ENCODE peak calls at places on chromosome 22, in five cellular contexts. U, O, L, J and I are unnamed samples.

GRCh38 chr22:47290706-47291430 is 528.4 kb downstream of the TBC1D22A start:
- DNase-seq in L (no peak), O (no peak), J (no peak), U (no peak), I (no peak)

GRCh38 chr22:48579035-48579914 is 1248.4 kb downstream of the BRD1 start:
- DNase-seq in J (no peak), L (no peak), U (no peak), O (no peak), I (no peak)

GRCh38 chr22:49349181-49349835 is 478.4 kb downstream of the BRD1 start:
- DNase-seq in J (no peak), U (no peak), L (no peak), O (no peak), I (no peak)

GRCh38 chr22:24521791-24522245 is 26.7 kb downstream of the UPB1 start:
- DNase-seq in U (peak), L (peak), J (peak), O (peak), I (peak)

GRCh38 chr22:39666926-39667325 is 96.4 kb downstream of the CACNA1I start:
- DNase-seq in J (no peak), L (no peak), O (no peak), U (no peak), I (no peak)

GRCh38 chr22:39589880-39590279 is 19.3 kb downstream of the CACNA1I start:
- DNase-seq in O (no peak), L (no peak), J (no peak), U (no peak), I (no peak)

GRCh38 chr22:48896766-48897637 is 930.7 kb downstream of the BRD1 start:
- DNase-seq in U (no peak), J (no peak), L (no peak), O (no peak), I (no peak)

GRCh38 chr22:49632199-49633009 is 195.3 kb downstream of the BRD1 start:
- DNase-seq in O (peak), U (peak), J (peak), L (peak), I (no peak)

GRCh38 chr22:37137903-37138665 is 11.6 kb downstream of the IL2RB start:
- DNase-seq in O (no peak), L (no peak), U (no peak), J (no peak), I (no peak)

GRCh38 chr22:37138879-37139561 is 10.7 kb downstream of the IL2RB start:
- DNase-seq in U (no peak), O (no peak), L (no peak), J (no peak), I (no peak)

GRCh38 chr22:37140686-37141323 is 8.9 kb downstream of the IL2RB start:
- DNase-seq in O (no peak), L (no peak), J (no peak), U (no peak), I (no peak)

GRCh38 chr22:37141476-37141875 is 8.2 kb downstream of the IL2RB start:
- DNase-seq in J (no peak), O (no peak), L (no peak), U (no peak), I (no peak)

GRCh38 chr22:37139762-37140161 is 10.0 kb downstream of the IL2RB start:
- DNase-seq in U (no peak), J (no peak), L (no peak), O (no peak), I (no peak)
- TF ChIP-seq CTCF in U (no peak), J (no peak), L (no peak), O (no peak), I (no peak)

DNA sequence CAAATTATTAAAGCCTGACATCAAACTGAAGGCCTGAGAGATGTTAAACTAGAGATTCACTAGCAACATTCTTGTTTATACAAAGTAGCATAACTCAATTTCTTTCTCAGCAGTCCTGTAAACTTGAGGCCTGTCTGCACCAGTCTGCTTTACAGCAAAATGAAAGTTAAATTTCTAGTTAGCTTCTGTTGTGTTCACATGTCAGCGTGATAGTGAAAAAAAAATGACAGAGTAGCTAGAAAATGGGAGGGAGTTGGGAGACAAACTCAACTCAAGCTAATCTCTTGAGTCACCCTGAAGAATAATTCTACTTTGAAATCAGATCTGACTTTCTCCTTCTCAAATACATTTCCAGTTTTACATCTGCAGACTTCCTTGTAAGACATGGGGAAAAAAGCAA is 6.5 kb downstream of the RBFOX2 start:
- DNase-seq in J (peak), U (no peak), O (peak), L (no peak), I (no peak)
- H3K4me3 ChIP-seq in J (no peak), U (no peak), O (peak), L (no peak), I (no peak)

DNA sequence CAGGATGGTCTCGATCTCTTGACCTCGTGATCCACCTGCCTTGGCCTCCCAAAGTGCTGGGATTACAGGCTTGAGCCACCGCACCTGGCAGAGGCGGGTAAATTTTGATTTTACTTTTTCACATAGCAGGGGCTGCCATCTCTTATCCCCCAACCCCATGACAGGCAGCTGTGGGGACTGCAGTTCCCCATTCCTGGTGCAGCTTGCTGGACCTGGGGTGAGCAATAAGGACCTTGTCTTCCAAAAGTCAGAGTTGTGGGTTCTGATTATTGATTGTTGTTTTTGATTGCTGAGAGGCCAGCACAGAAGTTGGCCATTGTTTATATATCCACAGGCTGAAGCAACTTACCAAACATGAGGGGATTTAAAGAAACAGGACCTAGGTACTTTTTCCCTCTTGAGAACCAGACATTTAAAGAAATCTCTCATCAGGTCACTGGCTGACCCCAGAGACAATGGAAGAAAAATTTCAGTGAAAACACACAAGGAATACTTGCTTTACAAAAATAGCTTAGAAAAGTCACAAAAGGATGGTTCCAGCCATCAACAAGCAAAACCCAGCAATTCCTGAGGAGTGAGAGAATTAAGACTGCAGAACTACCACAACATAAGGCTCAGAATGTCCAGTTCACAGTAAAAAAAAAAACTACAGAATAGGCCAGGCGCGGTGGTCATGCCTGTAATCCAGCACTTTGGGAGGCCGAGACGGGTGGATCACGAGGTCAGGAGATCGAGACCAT is 22.0 kb upstream of the MAPK1 start:
- DNase-seq in U (no peak), L (no peak), O (no peak), J (no peak), I (no peak)
- TF ChIP-seq CTCF in U (no peak), L (no peak), O (no peak), J (no peak), I (no peak)

GRCh38 chr22:42284643-42285181 is 14.3 kb upstream of the TCF20 start:
- DNase-seq in L (no peak), O (no peak), J (no peak), U (no peak), I (no peak)

GRCh38 chr22:42282943-42283287 is 12.5 kb upstream of the TCF20 start:
- DNase-seq in O (no peak), U (no peak), L (no peak), J (no peak), I (no peak)

GRCh38 chr22:42283288-42284229 is 13.1 kb upstream of the TCF20 start:
- DNase-seq in J (no peak), L (no peak), U (peak), O (no peak), I (no peak)

GRCh38 chr22:42285604-42286003 is 15.2 kb upstream of the TCF20 start:
- DNase-seq in U (no peak), J (no peak), O (no peak), L (no peak), I (no peak)

DNA sequence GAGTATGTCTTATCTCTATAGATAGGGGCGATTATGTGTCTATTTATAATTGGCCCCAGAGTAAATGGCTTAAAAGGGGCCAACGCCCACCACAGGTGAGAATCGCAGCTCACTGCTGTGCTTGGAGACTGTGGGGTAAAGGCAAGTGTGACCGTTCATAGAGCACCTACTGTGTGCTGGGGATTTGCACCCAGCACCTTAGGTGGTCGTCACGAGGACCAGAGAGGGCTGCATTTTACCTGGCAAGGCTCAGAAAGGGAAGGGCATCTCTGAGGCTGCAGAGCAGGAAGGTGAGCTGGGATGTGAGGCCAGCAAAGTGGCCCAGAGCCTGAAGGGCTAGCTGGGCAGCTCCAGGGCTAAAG is 13.8 kb upstream of the TCF20 start:
- DNase-seq in L (no peak), J (no peak), O (no peak), U (no peak), I (no peak)
- H3K4me3 ChIP-seq in L (no peak), J (no peak), O (no peak), U (no peak), I (no peak)

GRCh38 chr22:19679476-19680099 is 34.7 kb upstream of the SEPTIN5 start:
- DNase-seq in U (peak), J (no peak), O (no peak), L (peak), I (no peak)
- TF ChIP-seq CTCF in U (peak), J (peak), O (peak), L (peak), I (peak)

DNA sequence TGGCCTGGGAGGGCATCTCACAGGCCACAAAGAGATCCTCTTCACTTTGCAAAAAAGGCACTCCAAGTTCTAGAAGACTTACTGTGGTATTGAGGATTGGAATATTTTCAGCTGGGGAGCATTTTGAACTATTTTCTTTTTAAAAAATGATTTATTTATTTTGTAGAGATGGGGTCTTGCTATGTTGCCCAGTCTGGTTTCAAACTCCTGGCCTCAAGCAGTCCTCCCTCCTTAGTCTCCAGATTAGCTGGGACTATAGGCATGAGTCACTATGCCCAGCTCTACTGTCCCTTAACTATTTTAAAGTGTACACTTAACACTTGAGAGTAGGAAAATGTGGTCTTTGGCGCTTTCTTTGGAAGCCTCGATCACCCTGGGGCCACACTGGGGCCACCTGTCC is 24.9 kb upstream of the DGCR8 start:
- DNase-seq in O (no peak), L (no peak), J (no peak), U (no peak), I (no peak)
- H3K4me3 ChIP-seq in O (no peak), L (no peak), J (no peak), U (no peak), I (no peak)

GRCh38 chr22:22753526-22754267 is 109.3 kb downstream of the GGTLC2 start:
- DNase-seq in L (peak), J (peak), U (no peak), O (peak), I (no peak)
- TF ChIP-seq CTCF in L (peak), J (peak), U (peak), O (peak), I (peak)

DNA sequence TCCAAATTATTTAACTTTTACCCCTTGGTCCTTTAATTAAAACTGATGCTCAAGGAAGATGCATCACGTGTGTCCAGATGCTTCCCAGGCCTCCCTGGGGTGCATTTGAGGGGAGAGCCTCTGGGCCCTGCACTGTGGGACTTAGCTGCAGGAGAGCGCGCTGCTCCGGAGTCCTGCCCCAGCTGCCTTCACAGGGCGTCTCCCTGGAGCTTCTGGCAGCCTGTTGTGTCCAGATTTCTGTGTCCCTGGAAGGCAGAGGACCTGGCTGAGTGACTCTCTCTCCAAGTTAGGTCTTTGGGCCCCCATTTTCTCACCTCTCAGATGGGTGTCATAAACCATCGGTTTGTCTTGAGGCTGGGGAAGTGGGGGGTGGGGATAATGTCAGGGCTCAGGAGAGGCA is 3.0 kb downstream of the ARHGAP8 start:
- DNase-seq in L (no peak), U (no peak), O (no peak), J (no peak), I (no peak)
- H3K4me3 ChIP-seq in L (peak), U (no peak), O (no peak), J (no peak), I (no peak)

GRCh38 chr22:27128461-27129080 is 471.2 kb downstream of the MIAT start:
- DNase-seq in L (no peak), J (no peak), O (no peak), U (peak), I (no peak)

GRCh38 chr22:27132400-27132799 is 475.0 kb downstream of the MIAT start:
- DNase-seq in J (no peak), O (no peak), U (no peak), L (no peak), I (no peak)

GRCh38 chr22:27130949-27131745 is 473.8 kb downstream of the MIAT start:
- DNase-seq in L (no peak), J (peak), O (no peak), U (no peak), I (no peak)

GRCh38 chr22:27125539-27125938 is 468.2 kb downstream of the MIAT start:
- DNase-seq in J (no peak), U (no peak), L (no peak), O (no peak), I (no peak)

GRCh38 chr22:27129266-27129665 is 471.9 kb downstream of the MIAT start:
- DNase-seq in U (no peak), J (peak), L (peak), O (peak), I (no peak)
- TF ChIP-seq CTCF in U (no peak), J (no peak), L (no peak), O (no peak), I (no peak)

GRCh38 chr22:30079952-30080533 is at the start of gene HORMAD2:
- DNase-seq in J (peak), O (no peak), L (no peak), U (peak), I (peak)

GRCh38 chr22:30077279-30077678 is 3.0 kb upstream of the HORMAD2 start:
- DNase-seq in U (no peak), J (no peak), L (no peak), O (no peak), I (no peak)

GRCh38 chr22:30080805-30081204 is 541 bp downstream of the HORMAD2 start:
- DNase-seq in J (no peak), U (no peak), L (no peak), O (no peak), I (no peak)

GRCh38 chr22:30074994-30075393 is 5.3 kb upstream of the HORMAD2 start:
- DNase-seq in U (no peak), L (no peak), O (no peak), J (no peak), I (no peak)

GRCh38 chr22:30078320-30079311 is 1.6 kb upstream of the HORMAD2 start:
- DNase-seq in O (no peak), L (no peak), U (no peak), J (no peak), I (no peak)
- H3K4me3 ChIP-seq in O (no peak), L (no peak), U (no peak), J (no peak), I (no peak)